ENCODE peak calls at places on chromosomes 4 and X, in ten cellular contexts. L is activated naive CD4-positive, alpha-beta T cell treated with Interleukin-2 at 50 U/mL for 16 hours; T is stromal cell of bone marrow; J is fibroblast of the aortic adventitia; I is choroid plexus epithelial cell; G is activated CD4-positive, alpha-beta T cell treated with anti-CD3 and anti-CD28 coated beads, Interleukin-2, amount 50 U/mL, for 1 hour; B is fibroblast of lung; V is amygdala; K is AG20443; W is ACHN. E is an unnamed sample.

GRCh38 chr4:40685300-40685699 is 55.6 kb upstream of the RBM47 start:
- DNase-seq in I (peak; percentile 53), K (no peak), W (no peak), J (peak; percentile 41), G (no peak), L (no peak), V (no peak), T (peak; percentile 19), B (peak; percentile 40), E (peak; percentile 63)

GRCh38 chr4:145524535-145524934 is 42.9 kb downstream of the SMAD1 start:
- DNase-seq in B (no peak), T (no peak), J (no peak), K (no peak), L (no peak), V (no peak), I (no peak), W (no peak), G (no peak), E (no peak)

GRCh38 chr4:1045595-1046201 is 34.3 kb downstream of the FGFRL1 start:
- DNase-seq in L (no peak), T (no peak), J (no peak), G (no peak), K (no peak), V (peak; percentile 33), W (no peak), B (no peak), I (no peak), E (no peak)

GRCh38 chr4:154732669-154733068 is 11.1 kb upstream of the LRAT start:
- DNase-seq in V (no peak), L (no peak), T (no peak), J (no peak), W (no peak), G (no peak), I (no peak), B (no peak), K (no peak), E (no peak)

GRCh38 chr4:14446311-14446710 is 556.0 kb upstream of the CPEB2 start:
- DNase-seq in B (peak; percentile 84), T (peak; percentile 69), G (no peak), W (no peak), J (no peak), K (no peak), L (no peak), V (no peak), I (peak; percentile 68), E (peak; percentile 34)

GRCh38 chr4:98780111-98780549 is 121.7 kb upstream of the TSPAN5 start:
- DNase-seq in T (no peak), L (no peak), J (peak; percentile 81), K (no peak), I (peak; percentile 61), W (no peak), B (peak; percentile 29), V (no peak), G (no peak), E (peak; percentile 56)

GRCh38 chrX:3461824-3462508 is 115.5 kb upstream of the MXRA5 start:
- DNase-seq in G (no peak), T (no peak), B (no peak), I (peak; percentile 22), L (no peak), V (no peak), K (no peak), W (no peak), J (no peak), E (peak; percentile 30)

GRCh38 chrX:106631615-106632014 is 19.8 kb downstream of the RADX start:
- DNase-seq in T (no peak), G (no peak), V (no peak), W (no peak), L (no peak), J (no peak), I (no peak), K (no peak), B (no peak), E (no peak)

GRCh38 chrX:29952016-29952415 is 263.3 kb upstream of the MAGEB2 start:
- DNase-seq in I (peak; percentile 43), L (no peak), V (no peak), G (no peak), B (peak; percentile 2), T (no peak), K (no peak), J (peak; percentile 1), W (no peak), E (peak; percentile 48)

GRCh38 chr4:121711263-121712000 is 14.7 kb upstream of the ANXA5 start:
- DNase-seq in K (peak; percentile 96), B (peak; percentile 96), T (peak; percentile 92), I (peak; percentile 97), G (no peak), V (peak; percentile 40), L (peak; percentile 34), W (peak; percentile 92), J (peak; percentile 95), E (peak; percentile 95)

GRCh38 chr4:156754832-156755570 is 216.6 kb downstream of the PDGFC start:
- DNase-seq in B (peak; percentile 38), W (no peak), K (no peak), V (no peak), G (no peak), L (no peak), I (no peak), T (no peak), J (no peak), E (peak; percentile 34)

GRCh38 chrX:44012484-44013096 is 39.4 kb upstream of the NDP start:
- DNase-seq in L (peak; percentile 54), T (peak; percentile 77), I (peak; percentile 39), W (peak; percentile 85), J (peak; percentile 58), B (peak; percentile 65), K (peak; percentile 63), V (no peak), G (no peak), E (peak; percentile 55)

GRCh38 chr4:127624176-127624575 is 8.6 kb upstream of the INTU start:
- DNase-seq in J (no peak), K (no peak), L (no peak), T (no peak), G (no peak), V (no peak), W (no peak), B (no peak), I (no peak), E (no peak)

GRCh38 chr4:150875367-150875766 is 139.7 kb downstream of the LRBA start:
- DNase-seq in L (no peak), K (no peak), T (no peak), B (no peak), V (no peak), W (peak; percentile 33), J (no peak), G (no peak), I (no peak), E (no peak)

GRCh38 chrX:12878536-12878935 is 11.7 kb downstream of the TLR7 start:
- DNase-seq in W (no peak), J (no peak), B (no peak), G (no peak), K (no peak), T (no peak), V (no peak), L (no peak), I (no peak), E (no peak)

GRCh38 chrX:110588853-110589252 is 206.8 kb downstream of the CHRDL1 start:
- DNase-seq in B (no peak), I (no peak), G (no peak), L (no peak), T (no peak), J (no peak), K (no peak), V (no peak), W (no peak), E (no peak)

GRCh38 chr4:40980318-40980883 is 230.6 kb downstream of the NSUN7 start:
- DNase-seq in I (no peak), J (peak; percentile 52), L (no peak), B (no peak), W (peak; percentile 38), V (peak; percentile 24), T (no peak), G (no peak), K (peak; percentile 48), E (no peak)

GRCh38 chrX:81261576-81261975 is 59.7 kb downstream of the SH3BGRL start:
- DNase-seq in I (peak; percentile 68), B (peak; percentile 3), K (no peak), W (no peak), J (peak; percentile 34), V (no peak), T (no peak), L (no peak), G (no peak), E (peak; percentile 58)

GRCh38 chr4:74087481-74087880 is 11.5 kb downstream of the CXCL2 start:
- DNase-seq in V (no peak), T (no peak), L (no peak), K (no peak), W (no peak), J (no peak), B (no peak), I (no peak), G (no peak), E (no peak)

GRCh38 chr4:108810087-108810486 is 47.2 kb upstream of the ETNPPL start:
- DNase-seq in K (no peak), V (no peak), T (no peak), I (no peak), G (no peak), B (no peak), J (no peak), L (no peak), W (no peak), E (no peak)

GRCh38 chr4:123744664-123745290 is 348.2 kb downstream of the SPRY1 start:
- DNase-seq in B (peak; percentile 33), K (no peak), L (no peak), I (peak; percentile 94), J (peak; percentile 85), W (no peak), V (no peak), T (no peak), G (no peak), E (peak; percentile 82)

GRCh38 chr4:51932261-51932660 is 87.9 kb downstream of the LRRC66 start:
- DNase-seq in B (no peak), W (peak; percentile 46), G (no peak), T (peak; percentile 99), V (no peak), J (peak; percentile 91), L (no peak), K (peak; percentile 79), I (peak; percentile 77), E (peak; percentile 73)

GRCh38 chr4:184268574-184269160 is 51.0 kb upstream of the ENPP6 start:
- DNase-seq in L (no peak), G (no peak), K (no peak), B (peak; percentile 21), J (no peak), W (peak; percentile 6), I (peak; percentile 39), V (no peak), T (no peak), E (no peak)

GRCh38 chr4:27094785-27095184 is 234.1 kb downstream of the STIM2 start:
- DNase-seq in I (peak; percentile 19), T (no peak), J (peak; percentile 2), V (no peak), G (no peak), K (no peak), W (no peak), B (no peak), L (no peak), E (peak; percentile 6)

GRCh38 chr4:36054750-36055467 is 189.4 kb downstream of the ARAP2 start:
- DNase-seq in V (no peak), B (no peak), W (no peak), L (no peak), K (no peak), G (no peak), I (peak; percentile 2), J (no peak), T (no peak), E (peak; percentile 8)

GRCh38 chrX:9339603-9340569 is 125.0 kb upstream of the TBL1X start:
- DNase-seq in B (peak; percentile 34), T (no peak), V (peak; percentile 5), K (no peak), G (peak; percentile 31), W (no peak), L (peak; percentile 21), I (no peak), J (peak; percentile 5), E (no peak)

GRCh38 chrX:3549442-3549875 is 164.0 kb downstream of the PRKX start:
- DNase-seq in T (no peak), L (no peak), B (no peak), K (peak; percentile 39), I (peak; percentile 35), V (no peak), G (no peak), J (peak; percentile 64), W (peak; percentile 4), E (peak; percentile 20)

GRCh38 chrX:40077906-40078305 is 19.9 kb downstream of the BCOR start:
- DNase-seq in B (no peak), W (no peak), I (no peak), G (no peak), K (no peak), V (no peak), L (no peak), J (no peak), T (no peak), E (no peak)